ENCODE peak calls at places on chromosomes 1 and 21, in four cellular contexts. X is ascending aorta, D is cardiac fibroblast, E is pancreas. C is an unnamed sample.

GRCh38 chr1:182084487-182085316 is 23.2 kb upstream of the ZNF648 start:
- DNase-seq in E (peak), X (peak), D (peak), C (peak)

GRCh38 chr1:166032901-166033371 is 133.9 kb downstream of the FAM78B start:
- DNase-seq in X (no peak), E (peak), D (no peak), C (peak)

GRCh38 chr1:202162049-202162417 is 1.6 kb upstream of the PTPN7 start:
- DNase-seq in X (no peak), E (no peak), D (no peak), C (no peak)

GRCh38 chr21:37675202-37675801 is 241.0 kb downstream of the KCNJ6 start:
- DNase-seq in E (peak), D (peak), X (peak), C (no peak)

GRCh38 chr1:90721210-90722194 is 4.4 kb upstream of the BARHL2 start:
- DNase-seq in X (no peak), E (peak), D (peak), C (peak)

GRCh38 chr1:227120827-227121226 is 180.7 kb downstream of the COQ8A start:
- DNase-seq in D (no peak), E (peak), X (no peak), C (no peak)

GRCh38 chr1:26524181-26524580 is 5.4 kb upstream of the RPS6KA1 start:
- DNase-seq in D (peak), X (no peak), E (no peak), C (no peak)

GRCh38 chr1:103514920-103515503 is 10.5 kb upstream of the RNPC3 start:
- DNase-seq in E (no peak), X (no peak), D (peak), C (peak)

GRCh38 chr1:160519542-160520435 is 3.3 kb downstream of the SLAMF6 start:
- DNase-seq in E (no peak), X (no peak), D (no peak), C (no peak)

GRCh38 chr1:231338270-231339128 is at the start of gene SPRTN:
- DNase-seq in D (peak), E (no peak), X (no peak), C (no peak)
- TF ChIP-seq CTCF in D (no peak), E (no peak), X (no peak), C (no peak)

DNA sequence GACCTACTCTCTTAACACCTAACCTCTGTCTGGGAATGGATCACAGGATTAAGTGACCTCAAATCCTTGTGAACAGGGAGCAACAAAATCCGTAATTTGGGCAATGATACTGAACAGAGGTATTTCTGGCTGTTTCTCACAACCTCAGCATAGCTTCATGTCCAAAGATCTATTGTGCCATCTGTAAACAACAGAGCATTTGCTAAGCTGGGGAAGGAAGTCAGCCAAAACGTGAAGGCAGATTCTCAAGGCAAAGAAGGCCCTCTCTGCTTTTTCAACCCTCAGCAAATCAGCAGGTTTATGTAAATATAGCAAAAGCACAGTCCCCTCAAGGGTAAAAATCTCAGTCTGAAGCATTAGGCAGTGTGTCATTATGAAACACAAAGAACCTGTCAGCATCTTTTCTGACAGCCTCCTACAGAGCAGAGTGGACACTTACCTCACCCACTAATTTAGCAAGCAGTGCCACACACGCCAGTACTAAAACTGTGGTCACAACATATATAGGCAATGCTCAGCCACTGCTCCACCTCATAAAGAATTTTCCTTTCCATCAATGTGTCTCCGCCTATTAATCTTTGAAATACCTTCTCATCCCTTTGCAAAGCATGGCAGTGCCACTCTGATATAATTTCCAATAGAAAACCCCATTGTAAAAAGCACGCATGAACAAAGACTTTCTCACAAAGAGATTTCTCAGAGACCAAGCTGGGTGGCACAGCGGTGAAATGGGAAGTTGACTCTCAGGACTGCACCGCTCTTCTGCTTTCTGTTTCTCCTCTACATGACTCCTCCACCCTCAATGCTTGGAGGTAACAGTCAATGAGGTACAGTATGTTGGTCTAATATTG is 188.0 kb downstream of the RERE start:
- DNase-seq in X (no peak), D (peak), E (no peak), C (no peak)
- H3K4me3 ChIP-seq in X (no peak), D (no peak), E (no peak), C (no peak)

GRCh38 chr1:154772611-154773515 is 97.2 kb downstream of the KCNN3 start:
- DNase-seq in D (no peak), E (no peak), X (peak), C (no peak)
- TF ChIP-seq CTCF in D (no peak), E (no peak), X (no peak), C (no peak)

GRCh38 chr1:89166705-89167104 is 9.1 kb downstream of the GBP7 start:
- DNase-seq in D (no peak), E (no peak), X (no peak), C (no peak)

GRCh38 chr1:89169166-89169565 is 6.6 kb downstream of the GBP7 start:
- DNase-seq in D (no peak), E (no peak), X (no peak), C (no peak)

GRCh38 chr1:89171067-89171438 is 4.8 kb downstream of the GBP7 start:
- DNase-seq in D (peak), E (no peak), X (no peak), C (no peak)

GRCh38 chr1:89170171-89171066 is 5.4 kb downstream of the GBP7 start:
- DNase-seq in E (no peak), D (no peak), X (no peak), C (no peak)

GRCh38 chr1:89167590-89168215 is 8.1 kb downstream of the GBP7 start:
- DNase-seq in E (no peak), D (no peak), X (no peak), C (no peak)
- H3K4me3 ChIP-seq in E (no peak), D (no peak), X (no peak), C (no peak)

C was measured in astrocyte of the cerebellum.